ENCODE peak calls at places on chromosomes 16 and 17, in four cellular contexts. One of them, this sample, is unnamed.

GRCh38 chr17:5486206-5487124 is at the start of gene MIS12:
- DNase-seq in OCI-LY7: peak; percentile 99
- DNase-seq in GM23338: peak; percentile 100
- DNase-seq in mammary epithelial cell: peak; percentile 99
- DNase-seq in this sample: peak; percentile 99

GRCh38 chr16:2037115-2037514 is 10.4 kb downstream of the NHERF2 start:
- DNase-seq in OCI-LY7: no peak
- DNase-seq in GM23338: no peak
- DNase-seq in mammary epithelial cell: no peak
- DNase-seq in this sample: no peak

GRCh38 chr16:88308441-88309173 is 74.2 kb upstream of the ZNF469 start:
- DNase-seq in OCI-LY7: no peak
- DNase-seq in GM23338: no peak
- DNase-seq in mammary epithelial cell: no peak
- DNase-seq in this sample: no peak

GRCh38 chr17:732788-733720 is 658 bp downstream of the TLCD3A start:
- DNase-seq in OCI-LY7: peak; percentile 24
- DNase-seq in GM23338: peak; percentile 71
- DNase-seq in mammary epithelial cell: peak; percentile 65
- DNase-seq in this sample: no peak

GRCh38 chr16:22092143-22092933 is at the start of gene VWA3A:
- DNase-seq in OCI-LY7: no peak
- DNase-seq in GM23338: peak; percentile 80
- DNase-seq in mammary epithelial cell: no peak
- DNase-seq in this sample: peak; percentile 44

GRCh38 chr16:14309001-14309886 is 238.1 kb downstream of the MRTFB start:
- DNase-seq in OCI-LY7: peak; percentile 89
- DNase-seq in GM23338: peak; percentile 90
- DNase-seq in mammary epithelial cell: peak; percentile 81
- DNase-seq in this sample: no peak

GRCh38 chr17:1980665-1981250 is 44.4 kb downstream of the RTN4RL1 start:
- DNase-seq in OCI-LY7: no peak
- DNase-seq in GM23338: no peak
- DNase-seq in mammary epithelial cell: no peak
- DNase-seq in this sample: no peak

GRCh38 chr17:42178817-42179216 is 2.1 kb downstream of the KCNH4 start:
- DNase-seq in OCI-LY7: peak; percentile 16
- DNase-seq in GM23338: peak; percentile 20
- DNase-seq in mammary epithelial cell: no peak
- DNase-seq in this sample: no peak

GRCh38 chr16:86951041-86951822 is 366.0 kb downstream of the C16orf95 start:
- DNase-seq in OCI-LY7: no peak
- DNase-seq in GM23338: no peak
- DNase-seq in mammary epithelial cell: no peak
- DNase-seq in this sample: no peak

GRCh38 chr16:9186061-9186460 is 94.6 kb downstream of the HAPSTR1 start:
- DNase-seq in OCI-LY7: no peak
- DNase-seq in GM23338: no peak
- DNase-seq in mammary epithelial cell: no peak
- DNase-seq in this sample: no peak

GRCh38 chr16:54673353-54673752 is 257.3 kb upstream of the IRX5 start:
- DNase-seq in OCI-LY7: no peak
- DNase-seq in GM23338: no peak
- DNase-seq in mammary epithelial cell: peak; percentile 27
- DNase-seq in this sample: no peak

GRCh38 chr17:17702821-17703607 is 21.8 kb downstream of the RAI1 start:
- DNase-seq in OCI-LY7: no peak
- DNase-seq in GM23338: peak; percentile 80
- DNase-seq in mammary epithelial cell: no peak
- DNase-seq in this sample: no peak

GRCh38 chr17:36901506-36901905 is 35.8 kb upstream of the LHX1 start:
- DNase-seq in OCI-LY7: no peak
- DNase-seq in GM23338: peak; percentile 53
- DNase-seq in mammary epithelial cell: peak; percentile 4
- DNase-seq in this sample: peak; percentile 92

GRCh38 chr17:8148560-8148959 is 3.6 kb downstream of the PER1 start:
- DNase-seq in OCI-LY7: no peak
- DNase-seq in GM23338: no peak
- DNase-seq in mammary epithelial cell: no peak
- DNase-seq in this sample: no peak

GRCh38 chr17:73910216-73910615 is 266.0 kb upstream of the SDK2 start:
- DNase-seq in OCI-LY7: peak; percentile 22
- DNase-seq in GM23338: no peak
- DNase-seq in mammary epithelial cell: no peak
- DNase-seq in this sample: no peak

GRCh38 chr17:43006639-43007551 is at the start of gene IFI35:
- DNase-seq in OCI-LY7: peak; percentile 78
- DNase-seq in GM23338: peak; percentile 79
- DNase-seq in mammary epithelial cell: peak; percentile 71
- DNase-seq in this sample: peak; percentile 74

GRCh38 chr17:46766493-46767491 is 51.7 kb downstream of the WNT3 start:
- DNase-seq in OCI-LY7: no peak
- DNase-seq in GM23338: no peak
- DNase-seq in mammary epithelial cell: no peak
- DNase-seq in this sample: no peak

GRCh38 chr17:57870283-57870635 is 20.4 kb upstream of the MRPS23 start:
- DNase-seq in OCI-LY7: no peak
- DNase-seq in GM23338: no peak
- DNase-seq in mammary epithelial cell: no peak
- DNase-seq in this sample: no peak
- H3K4me1 ChIP-seq in OCI-LY7: peaks cover 22% of the 10 kb centered on the region
- H3K4me1 ChIP-seq in GM23338: peaks cover 35% of the 10 kb centered on the region
- H3K4me1 ChIP-seq in mammary epithelial cell: peaks cover 59% of the 10 kb centered on the region
- H3K4me1 ChIP-seq in this sample: peaks cover 51% of the 10 kb centered on the region

DNA sequence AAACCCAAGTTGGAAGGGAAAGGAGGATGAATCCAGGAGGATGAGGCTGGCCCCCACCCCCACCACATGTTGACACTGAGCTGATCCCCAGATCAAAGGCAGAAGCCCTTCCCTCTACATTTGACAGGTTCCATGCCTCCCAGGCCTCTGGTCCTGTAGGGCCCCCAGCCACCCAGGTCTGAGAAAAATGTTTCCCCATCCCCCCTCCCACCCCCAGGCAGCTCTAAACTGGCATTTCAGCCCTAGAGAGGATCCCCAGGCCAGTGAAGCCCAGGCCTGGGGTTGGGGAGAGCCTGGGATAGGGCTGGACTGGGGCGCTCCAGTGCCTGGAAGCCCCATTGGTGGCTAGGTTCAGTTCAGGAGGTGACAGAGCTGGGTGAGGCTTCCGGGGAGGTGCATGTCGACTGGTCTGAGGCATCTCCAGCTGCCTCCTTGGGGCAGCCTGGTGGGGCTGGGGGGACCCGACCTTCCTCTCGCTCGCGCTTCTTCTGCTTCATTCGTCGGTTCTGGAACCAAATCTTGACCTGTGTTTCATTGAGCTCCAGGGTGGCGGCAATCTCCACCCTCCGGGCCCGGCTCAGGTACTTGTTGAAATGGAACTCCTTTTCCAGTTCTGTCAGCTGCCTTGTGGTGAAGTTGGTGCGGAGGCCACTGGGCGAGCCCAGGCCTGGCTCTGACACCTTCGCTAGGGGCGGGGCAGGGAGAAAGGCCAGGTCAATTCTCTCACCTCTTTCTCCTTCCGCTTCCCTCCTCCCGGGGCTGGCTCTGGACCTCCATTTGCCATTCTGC is 1.4 kb downstream of the HOXB1 start:
- DNase-seq in OCI-LY7: no peak
- DNase-seq in GM23338: no peak
- DNase-seq in mammary epithelial cell: no peak
- DNase-seq in this sample: no peak
- H3K4me2 ChIP-seq in OCI-LY7: no peak overlapping the region
- H3K4me2 ChIP-seq in GM23338: peak overlapping the region; percentile 66
- H3K4me2 ChIP-seq in mammary epithelial cell: no peak overlapping the region
- H3K4me2 ChIP-seq in this sample: no peak overlapping the region

DNA sequence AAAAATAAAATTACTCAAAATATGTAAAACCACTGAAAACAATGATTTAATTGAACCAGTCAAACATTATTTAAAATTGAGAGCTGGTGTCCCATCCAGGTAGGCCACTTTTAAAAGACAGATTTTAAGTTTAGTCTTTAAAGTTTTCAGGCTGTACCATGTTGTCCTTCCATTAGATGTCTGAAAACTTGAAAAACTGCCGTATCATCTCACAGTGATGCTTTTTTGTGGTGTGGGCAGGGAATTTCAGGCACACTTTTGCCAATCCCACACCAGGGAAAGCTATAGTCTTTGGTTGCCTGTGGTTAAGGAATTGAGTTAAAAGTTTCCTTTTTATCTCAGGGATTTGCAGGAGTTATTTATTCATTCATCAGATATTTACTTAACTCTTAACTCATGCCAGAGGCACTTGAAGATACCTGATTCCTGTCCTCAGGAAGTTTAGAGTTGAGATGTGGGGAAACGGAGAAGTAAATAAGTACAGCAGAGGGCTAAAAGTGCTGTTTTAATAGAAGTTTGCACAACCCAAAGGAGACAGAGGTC is 3.2 kb downstream of the SNTB2 start:
- DNase-seq in OCI-LY7: no peak
- DNase-seq in GM23338: no peak
- DNase-seq in mammary epithelial cell: no peak
- DNase-seq in this sample: peak; percentile 59
- H3K4me1 ChIP-seq in OCI-LY7: peaks cover 28% of the 10 kb centered on the region
- H3K4me1 ChIP-seq in GM23338: peaks cover 24% of the 10 kb centered on the region
- H3K4me1 ChIP-seq in mammary epithelial cell: peaks cover 32% of the 10 kb centered on the region
- H3K4me1 ChIP-seq in this sample: peaks cover 35% of the 10 kb centered on the region

DNA sequence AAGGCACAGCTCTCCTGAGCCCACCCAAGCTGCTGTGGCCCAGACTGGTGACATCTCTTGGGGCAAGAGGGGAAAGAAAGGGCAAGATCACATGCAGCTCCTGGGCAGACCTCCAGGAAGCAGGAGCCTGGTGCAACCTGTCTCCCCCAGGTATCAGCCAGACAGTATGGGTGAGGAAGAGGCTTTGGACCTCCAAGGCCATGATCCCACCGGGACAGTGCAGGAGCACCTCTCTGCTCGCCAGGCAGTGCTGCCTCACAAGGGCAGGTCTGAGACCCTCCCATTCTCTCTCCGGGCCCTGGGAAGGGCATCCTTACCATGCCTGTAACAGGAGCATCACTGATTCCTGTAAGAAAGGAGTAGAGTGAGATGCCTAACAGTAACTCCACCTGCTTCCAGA is 25.6 kb upstream of the COG7 start:
- DNase-seq in OCI-LY7: no peak
- DNase-seq in GM23338: no peak
- DNase-seq in mammary epithelial cell: no peak
- DNase-seq in this sample: no peak
- H3K4me2 ChIP-seq in OCI-LY7: no peak overlapping the region
- H3K4me2 ChIP-seq in GM23338: no peak overlapping the region
- H3K4me2 ChIP-seq in mammary epithelial cell: no peak overlapping the region
- H3K4me2 ChIP-seq in this sample: no peak overlapping the region

GRCh38 chr16:11560701-11561439 is 25.8 kb downstream of the LITAF start:
- DNase-seq in OCI-LY7: no peak
- DNase-seq in GM23338: peak; percentile 59
- DNase-seq in mammary epithelial cell: peak; percentile 92
- DNase-seq in this sample: no peak
- H3K4me1 ChIP-seq in OCI-LY7: no peaks in the 10 kb centered on the region
- H3K4me1 ChIP-seq in GM23338: peaks cover 39% of the 10 kb centered on the region
- H3K4me1 ChIP-seq in mammary epithelial cell: peaks cover 37% of the 10 kb centered on the region
- H3K4me1 ChIP-seq in this sample: no peaks in the 10 kb centered on the region

DNA sequence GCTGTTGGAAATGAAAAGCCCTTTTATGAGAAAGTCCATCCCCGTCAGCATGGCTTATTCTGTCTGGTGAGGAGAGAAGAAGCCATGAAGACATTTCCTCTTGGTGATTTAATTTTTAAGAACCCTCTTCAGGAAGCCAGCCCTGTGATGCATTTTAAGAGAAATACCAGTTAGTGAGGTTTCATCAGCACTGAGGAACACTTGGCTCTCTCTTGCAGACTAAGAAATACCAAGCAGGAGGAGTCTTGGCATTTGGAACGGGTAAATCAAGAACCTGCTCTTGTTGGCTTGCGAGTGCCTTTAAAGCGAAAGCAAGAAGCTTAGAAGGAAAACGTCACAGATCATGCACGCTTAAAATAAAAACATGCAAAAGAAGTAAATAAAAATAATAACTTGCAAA is 17.5 kb downstream of the RAB11FIP3 start:
- DNase-seq in OCI-LY7: peak; percentile 19
- DNase-seq in GM23338: no peak
- DNase-seq in mammary epithelial cell: no peak
- DNase-seq in this sample: no peak
- H3K4me2 ChIP-seq in OCI-LY7: no peak overlapping the region
- H3K4me2 ChIP-seq in GM23338: no peak overlapping the region
- H3K4me2 ChIP-seq in mammary epithelial cell: no peak overlapping the region
- H3K4me2 ChIP-seq in this sample: no peak overlapping the region

GRCh38 chr17:77373298-77374169 is 232.8 kb downstream of the SEC14L1 start:
- DNase-seq in OCI-LY7: peak; percentile 31
- DNase-seq in GM23338: peak; percentile 71
- DNase-seq in mammary epithelial cell: no peak
- DNase-seq in this sample: no peak

GRCh38 chr17:77371117-77371887 is 230.5 kb downstream of the SEC14L1 start:
- DNase-seq in OCI-LY7: no peak
- DNase-seq in GM23338: no peak
- DNase-seq in mammary epithelial cell: no peak
- DNase-seq in this sample: peak; percentile 77

GRCh38 chr17:77372444-77373297 is 231.9 kb downstream of the SEC14L1 start:
- DNase-seq in OCI-LY7: peak; percentile 77
- DNase-seq in GM23338: peak; percentile 94
- DNase-seq in mammary epithelial cell: peak; percentile 54
- DNase-seq in this sample: peak; percentile 62

GRCh38 chr17:77370536-77370935 is 229.8 kb downstream of the SEC14L1 start:
- DNase-seq in OCI-LY7: no peak
- DNase-seq in GM23338: no peak
- DNase-seq in mammary epithelial cell: no peak
- DNase-seq in this sample: no peak

GRCh38 chr17:77371888-77372443 is 231.2 kb downstream of the SEC14L1 start:
- DNase-seq in OCI-LY7: no peak
- DNase-seq in GM23338: no peak
- DNase-seq in mammary epithelial cell: no peak
- DNase-seq in this sample: no peak
- H3K4me1 ChIP-seq in OCI-LY7: peaks cover 49% of the 10 kb centered on the region
- H3K4me1 ChIP-seq in GM23338: peaks cover 40% of the 10 kb centered on the region
- H3K4me1 ChIP-seq in mammary epithelial cell: peaks cover 66% of the 10 kb centered on the region
- H3K4me1 ChIP-seq in this sample: peaks cover 45% of the 10 kb centered on the region

This sample was measured in astrocyte.